ENCODE peak calls at places on chromosome 14, in six cellular contexts. One of them, this sample, is unnamed.

GRCh38 chr14:65255029-65255545 is 152.8 kb upstream of the MAX start:
- DNase-seq in H1: no peak
- DNase-seq in neuronal stem cell: no peak
- DNase-seq in mesenchymal stem cell: peak; percentile 63
- DNase-seq in IMR-90: peak; percentile 82
- DNase-seq in H9: no peak
- DNase-seq in this sample: peak; percentile 90

GRCh38 chr14:103296987-103297386 is 37.0 kb upstream of the EIF5 start:
- DNase-seq in H1: no peak
- DNase-seq in IMR-90: no peak
- DNase-seq in neuronal stem cell: no peak
- DNase-seq in H9: no peak
- DNase-seq in mesenchymal stem cell: no peak
- DNase-seq in this sample: peak; percentile 35

GRCh38 chr14:68104518-68104917 is 284.9 kb downstream of the RAD51B start:
- DNase-seq in IMR-90: peak; percentile 91
- DNase-seq in mesenchymal stem cell: peak; percentile 94
- DNase-seq in H1: no peak
- DNase-seq in neuronal stem cell: no peak
- DNase-seq in H9: no peak
- DNase-seq in this sample: peak; percentile 93

GRCh38 chr14:65704412-65704811 is 291.9 kb downstream of the FUT8 start:
- DNase-seq in H1: no peak
- DNase-seq in IMR-90: peak; percentile 75
- DNase-seq in H9: no peak
- DNase-seq in neuronal stem cell: no peak
- DNase-seq in mesenchymal stem cell: no peak
- DNase-seq in this sample: no peak

GRCh38 chr14:33686218-33686617 is 264.7 kb downstream of the EGLN3 start:
- DNase-seq in H1: no peak
- DNase-seq in IMR-90: peak; percentile 7
- DNase-seq in mesenchymal stem cell: peak; percentile 30
- DNase-seq in H9: no peak
- DNase-seq in neuronal stem cell: no peak
- DNase-seq in this sample: no peak

GRCh38 chr14:67964391-67964812 is 144.8 kb downstream of the RAD51B start:
- DNase-seq in neuronal stem cell: no peak
- DNase-seq in H9: no peak
- DNase-seq in IMR-90: peak; percentile 40
- DNase-seq in mesenchymal stem cell: peak; percentile 61
- DNase-seq in H1: no peak
- DNase-seq in this sample: no peak

GRCh38 chr14:87368751-87369150 is 624.2 kb downstream of the GALC start:
- DNase-seq in mesenchymal stem cell: no peak
- DNase-seq in neuronal stem cell: no peak
- DNase-seq in H9: no peak
- DNase-seq in IMR-90: no peak
- DNase-seq in H1: no peak
- DNase-seq in this sample: no peak

GRCh38 chr14:44616204-44616603 is 109.1 kb upstream of the FSCB start:
- DNase-seq in mesenchymal stem cell: no peak
- DNase-seq in IMR-90: no peak
- DNase-seq in H1: no peak
- DNase-seq in H9: no peak
- DNase-seq in neuronal stem cell: no peak
- DNase-seq in this sample: no peak

GRCh38 chr14:84421611-84422010 is 1108.3 kb upstream of the FLRT2 start:
- DNase-seq in H1: no peak
- DNase-seq in IMR-90: no peak
- DNase-seq in H9: no peak
- DNase-seq in mesenchymal stem cell: peak; percentile 4
- DNase-seq in neuronal stem cell: no peak
- DNase-seq in this sample: no peak

GRCh38 chr14:55930016-55930784 is 188.0 kb upstream of the PELI2 start:
- DNase-seq in mesenchymal stem cell: no peak
- DNase-seq in H9: no peak
- DNase-seq in IMR-90: no peak
- DNase-seq in neuronal stem cell: no peak
- DNase-seq in H1: no peak
- DNase-seq in this sample: no peak

GRCh38 chr14:75257241-75257640 is 21.4 kb upstream of the FOS start:
- DNase-seq in mesenchymal stem cell: peak; percentile 50
- DNase-seq in neuronal stem cell: no peak
- DNase-seq in H1: no peak
- DNase-seq in IMR-90: peak; percentile 37
- DNase-seq in H9: no peak
- DNase-seq in this sample: no peak

GRCh38 chr14:65361920-65362319 is 50.6 kb upstream of the FUT8 start:
- DNase-seq in mesenchymal stem cell: peak; percentile 63
- DNase-seq in neuronal stem cell: no peak
- DNase-seq in H9: no peak
- DNase-seq in IMR-90: peak; percentile 90
- DNase-seq in H1: no peak
- DNase-seq in this sample: no peak

GRCh38 chr14:95998656-95999055 is 40.5 kb upstream of the C14orf132 start:
- DNase-seq in IMR-90: peak; percentile 53
- DNase-seq in H9: no peak
- DNase-seq in mesenchymal stem cell: peak; percentile 45
- DNase-seq in H1: no peak
- DNase-seq in neuronal stem cell: no peak
- DNase-seq in this sample: peak; percentile 45

GRCh38 chr14:51446771-51447170 is 204.9 kb upstream of the FRMD6 start:
- DNase-seq in mesenchymal stem cell: no peak
- DNase-seq in neuronal stem cell: no peak
- DNase-seq in IMR-90: no peak
- DNase-seq in H9: no peak
- DNase-seq in H1: no peak
- DNase-seq in this sample: no peak

GRCh38 chr14:31071151-31071550 is 45.0 kb upstream of the STRN3 start:
- DNase-seq in H1: no peak
- DNase-seq in H9: no peak
- DNase-seq in IMR-90: no peak
- DNase-seq in mesenchymal stem cell: peak; percentile 45
- DNase-seq in neuronal stem cell: no peak
- DNase-seq in this sample: no peak

GRCh38 chr14:75176142-75176820 is at the start of gene TMED10:
- DNase-seq in neuronal stem cell: peak; percentile 91
- DNase-seq in H9: peak; percentile 86
- DNase-seq in mesenchymal stem cell: peak; percentile 94
- DNase-seq in IMR-90: peak; percentile 85
- DNase-seq in H1: peak; percentile 93
- DNase-seq in this sample: peak; percentile 95

GRCh38 chr14:69107407-69108003 is 45.4 kb downstream of the DCAF5 start:
- DNase-seq in H1: no peak
- DNase-seq in IMR-90: peak; percentile 71
- DNase-seq in neuronal stem cell: no peak
- DNase-seq in mesenchymal stem cell: peak; percentile 73
- DNase-seq in H9: peak; percentile 51
- DNase-seq in this sample: peak; percentile 79

GRCh38 chr14:106530423-106531107 is 1004.2 kb downstream of the TMEM121 start:
- DNase-seq in H1: no peak
- DNase-seq in neuronal stem cell: no peak
- DNase-seq in mesenchymal stem cell: no peak
- DNase-seq in IMR-90: no peak
- DNase-seq in H9: no peak
- DNase-seq in this sample: peak; percentile 9

GRCh38 chr14:34733245-34733644 is 18.9 kb upstream of the CFL2 start:
- DNase-seq in H9: no peak
- DNase-seq in IMR-90: peak; percentile 67
- DNase-seq in H1: no peak
- DNase-seq in neuronal stem cell: no peak
- DNase-seq in mesenchymal stem cell: peak; percentile 21
- DNase-seq in this sample: no peak

GRCh38 chr14:101835566-101835965 is 74.1 kb downstream of the PPP2R5C start:
- DNase-seq in H1: no peak
- DNase-seq in neuronal stem cell: no peak
- DNase-seq in H9: no peak
- DNase-seq in mesenchymal stem cell: no peak
- DNase-seq in IMR-90: no peak
- DNase-seq in this sample: no peak

GRCh38 chr14:101835166-101835557 is 73.7 kb downstream of the PPP2R5C start:
- DNase-seq in H9: no peak
- DNase-seq in H1: no peak
- DNase-seq in neuronal stem cell: no peak
- DNase-seq in mesenchymal stem cell: no peak
- DNase-seq in IMR-90: peak; percentile 34
- DNase-seq in this sample: no peak

GRCh38 chr14:101838476-101838875 is 77.0 kb downstream of the PPP2R5C start:
- DNase-seq in neuronal stem cell: no peak
- DNase-seq in mesenchymal stem cell: no peak
- DNase-seq in IMR-90: no peak
- DNase-seq in H9: no peak
- DNase-seq in H1: no peak
- DNase-seq in this sample: no peak

GRCh38 chr14:101834387-101835165 is 73.1 kb downstream of the PPP2R5C start:
- DNase-seq in neuronal stem cell: no peak
- DNase-seq in mesenchymal stem cell: peak; percentile 73
- DNase-seq in H1: no peak
- DNase-seq in H9: no peak
- DNase-seq in IMR-90: peak; percentile 20
- DNase-seq in this sample: no peak

GRCh38 chr14:101836131-101836530 is 74.6 kb downstream of the PPP2R5C start:
- DNase-seq in H1: no peak
- DNase-seq in neuronal stem cell: no peak
- DNase-seq in H9: no peak
- DNase-seq in mesenchymal stem cell: no peak
- DNase-seq in IMR-90: peak; percentile 43
- DNase-seq in this sample: no peak
- H3K27ac ChIP-seq in H1: no peak overlapping the region
- H3K27ac ChIP-seq in neuronal stem cell: no peak overlapping the region
- H3K27ac ChIP-seq in H9: no peak overlapping the region
- H3K27ac ChIP-seq in mesenchymal stem cell: peak overlapping the region; percentile 14
- H3K27ac ChIP-seq in IMR-90: no peak overlapping the region
- H3K27ac ChIP-seq in this sample: no peak overlapping the region

DNA sequence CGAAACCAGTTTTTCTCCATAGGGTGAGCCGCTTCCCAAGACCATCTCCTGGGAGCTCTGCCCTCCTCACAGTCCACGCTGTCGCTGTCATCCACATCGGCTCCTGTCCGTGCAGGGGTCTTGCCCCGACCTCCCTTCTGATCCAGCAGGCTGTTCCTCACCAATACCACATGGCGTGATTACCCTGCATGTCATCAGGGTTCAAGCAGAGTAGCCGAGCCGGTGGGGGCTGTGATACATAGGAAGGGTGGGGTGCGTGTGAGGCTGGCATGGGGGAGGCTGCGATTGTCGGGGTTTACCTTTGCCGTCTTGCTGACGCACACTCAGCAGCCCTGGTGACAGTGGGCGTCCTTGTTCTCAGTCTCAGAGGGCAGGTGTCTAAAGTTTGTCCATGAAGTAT is 17.0 kb downstream of the TEDC1 start:
- DNase-seq in H1: no peak
- DNase-seq in mesenchymal stem cell: no peak
- DNase-seq in IMR-90: no peak
- DNase-seq in neuronal stem cell: no peak
- DNase-seq in H9: no peak
- DNase-seq in this sample: no peak
- H2BK15ac ChIP-seq in H1: no peak overlapping the region
- H2BK15ac ChIP-seq in mesenchymal stem cell: no peak overlapping the region
- H2BK15ac ChIP-seq in IMR-90: no peak overlapping the region
- H2BK15ac ChIP-seq in neuronal stem cell: no peak overlapping the region
- H2BK15ac ChIP-seq in H9: no peak overlapping the region
- H2BK15ac ChIP-seq in this sample: no peak overlapping the region

DNA sequence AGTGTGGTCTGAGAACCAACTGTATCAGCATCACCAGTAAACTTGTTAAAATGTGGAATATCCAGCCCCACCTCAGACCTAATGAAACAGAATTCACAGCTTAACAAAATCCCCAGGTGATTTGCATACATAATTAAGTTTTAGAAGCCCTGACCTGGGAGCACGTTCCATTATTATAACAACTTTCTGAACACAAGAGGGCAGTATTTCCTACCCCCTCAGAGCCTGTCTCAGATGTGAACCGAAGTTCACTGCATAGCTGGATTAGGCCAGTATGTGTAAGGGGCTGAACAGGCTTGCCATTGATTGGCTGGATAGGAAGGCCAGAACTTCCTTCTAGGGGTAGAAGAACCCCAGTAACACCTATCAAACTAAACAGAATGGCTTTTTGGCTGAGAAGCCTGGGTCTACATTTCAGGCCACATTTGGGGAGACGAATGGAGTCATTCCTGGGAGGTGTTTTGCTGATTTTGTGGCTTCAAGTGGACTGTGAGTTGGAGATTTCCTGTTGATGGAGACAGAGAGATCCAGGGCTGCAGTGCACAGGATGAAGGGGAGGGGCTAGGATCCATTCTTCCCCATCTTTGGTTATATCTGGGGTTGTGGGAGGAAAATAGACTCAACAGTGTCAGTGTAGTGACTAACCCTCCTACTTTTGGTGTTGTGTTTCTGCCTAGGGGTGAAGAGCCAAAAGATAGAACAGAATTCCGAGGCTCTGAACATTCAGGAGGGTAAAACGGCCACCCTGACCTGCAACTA is 94.7 kb upstream of the OR4E1 start:
- DNase-seq in mesenchymal stem cell: peak; percentile 14
- DNase-seq in H1: no peak
- DNase-seq in neuronal stem cell: peak; percentile 42
- DNase-seq in IMR-90: peak; percentile 1
- DNase-seq in H9: peak; percentile 58
- DNase-seq in this sample: peak; percentile 86
- H3K27ac ChIP-seq in mesenchymal stem cell: no peak overlapping the region
- H3K27ac ChIP-seq in H1: no peak overlapping the region
- H3K27ac ChIP-seq in neuronal stem cell: no peak overlapping the region
- H3K27ac ChIP-seq in IMR-90: no peak overlapping the region
- H3K27ac ChIP-seq in H9: no peak overlapping the region
- H3K27ac ChIP-seq in this sample: no peak overlapping the region

DNA sequence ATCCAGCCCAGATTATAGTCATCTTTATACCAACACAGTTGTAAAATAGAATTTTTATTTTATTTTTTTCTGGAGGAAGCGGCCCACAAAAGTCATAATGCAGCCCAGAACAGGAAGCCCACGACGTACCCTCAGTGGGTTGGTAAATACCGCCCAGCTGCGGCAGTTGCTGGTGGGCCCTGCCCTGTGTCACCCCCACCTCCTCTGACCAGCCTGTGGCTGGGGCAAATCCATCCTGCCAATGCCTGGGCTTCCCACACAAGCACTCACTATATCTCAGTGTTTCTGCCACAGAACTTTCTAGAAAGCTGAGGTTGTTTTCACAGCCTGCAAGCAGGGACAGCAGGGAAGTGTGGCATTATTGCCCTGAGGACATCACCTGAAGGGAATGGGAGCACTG is 171.4 kb upstream of the GSC start:
- DNase-seq in neuronal stem cell: no peak
- DNase-seq in H1: no peak
- DNase-seq in mesenchymal stem cell: no peak
- DNase-seq in IMR-90: no peak
- DNase-seq in H9: no peak
- DNase-seq in this sample: no peak
- H2BK15ac ChIP-seq in neuronal stem cell: no peak overlapping the region
- H2BK15ac ChIP-seq in H1: no peak overlapping the region
- H2BK15ac ChIP-seq in mesenchymal stem cell: no peak overlapping the region
- H2BK15ac ChIP-seq in IMR-90: no peak overlapping the region
- H2BK15ac ChIP-seq in H9: no peak overlapping the region
- H2BK15ac ChIP-seq in this sample: no peak overlapping the region

This sample was measured in mesendoderm.